ENCODE peak calls at places on chromosome 4, in four cellular contexts. W is upper lobe of right lung, V is neuronal stem cell, X is uterus. S is an unnamed sample. For H3K4me1 and H3K27me3, the result is how much of the 10 kb centered on the place peaks cover.

GRCh38 chr4:169305651-169306050 is 34.9 kb upstream of the SH3RF1 start:
- DNase-seq in V (no peak), X (no peak), W (no peak), S (no peak)

GRCh38 chr4:176794151-176794550 is 1.4 kb upstream of the VEGFC start:
- DNase-seq in X (no peak), W (no peak), V (no peak), S (no peak)

GRCh38 chr4:138912714-138913340 is 102.8 kb upstream of the NOCT start:
- DNase-seq in X (no peak), V (no peak), W (no peak), S (no peak)

GRCh38 chr4:189200346-189200745 is 740.3 kb upstream of the FRG1 start:
- DNase-seq in W (no peak), V (no peak), X (no peak), S (no peak)

GRCh38 chr4:104616401-104616820 is 121.7 kb upstream of the CXXC4 start:
- DNase-seq in W (no peak), V (no peak), X (no peak), S (no peak)

GRCh38 chr4:99876946-99877345 is 17.3 kb downstream of the LAMTOR3 start:
- DNase-seq in W (no peak), X (no peak), V (no peak), S (no peak)

GRCh38 chr4:37928421-37928820 is 31.8 kb upstream of the PTTG2 start:
- DNase-seq in X (no peak), W (no peak), V (no peak), S (no peak)

GRCh38 chr4:117560329-117560728 is 474.0 kb upstream of the NDST3 start:
- DNase-seq in W (no peak), V (no peak), X (no peak), S (no peak)

GRCh38 chr4:40749717-40750460 is at the start of gene NSUN7:
- DNase-seq in X (peak), W (peak), V (peak), S (peak)

GRCh38 chr4:7887415-7887814 is 52.2 kb downstream of the AFAP1 start:
- DNase-seq in X (no peak), V (no peak), W (no peak), S (no peak)
- H3K4me1 ChIP-seq in X (under half), V (under half), W (under half), S (under half)

GRCh38 chr4:42401171-42401570 is 3.9 kb downstream of the SHISA3 start:
- DNase-seq in X (no peak), W (no peak), V (no peak), S (no peak)
- H3K27me3 ChIP-seq in X (under half), W (under half), V (under half), S (under half)

DNA sequence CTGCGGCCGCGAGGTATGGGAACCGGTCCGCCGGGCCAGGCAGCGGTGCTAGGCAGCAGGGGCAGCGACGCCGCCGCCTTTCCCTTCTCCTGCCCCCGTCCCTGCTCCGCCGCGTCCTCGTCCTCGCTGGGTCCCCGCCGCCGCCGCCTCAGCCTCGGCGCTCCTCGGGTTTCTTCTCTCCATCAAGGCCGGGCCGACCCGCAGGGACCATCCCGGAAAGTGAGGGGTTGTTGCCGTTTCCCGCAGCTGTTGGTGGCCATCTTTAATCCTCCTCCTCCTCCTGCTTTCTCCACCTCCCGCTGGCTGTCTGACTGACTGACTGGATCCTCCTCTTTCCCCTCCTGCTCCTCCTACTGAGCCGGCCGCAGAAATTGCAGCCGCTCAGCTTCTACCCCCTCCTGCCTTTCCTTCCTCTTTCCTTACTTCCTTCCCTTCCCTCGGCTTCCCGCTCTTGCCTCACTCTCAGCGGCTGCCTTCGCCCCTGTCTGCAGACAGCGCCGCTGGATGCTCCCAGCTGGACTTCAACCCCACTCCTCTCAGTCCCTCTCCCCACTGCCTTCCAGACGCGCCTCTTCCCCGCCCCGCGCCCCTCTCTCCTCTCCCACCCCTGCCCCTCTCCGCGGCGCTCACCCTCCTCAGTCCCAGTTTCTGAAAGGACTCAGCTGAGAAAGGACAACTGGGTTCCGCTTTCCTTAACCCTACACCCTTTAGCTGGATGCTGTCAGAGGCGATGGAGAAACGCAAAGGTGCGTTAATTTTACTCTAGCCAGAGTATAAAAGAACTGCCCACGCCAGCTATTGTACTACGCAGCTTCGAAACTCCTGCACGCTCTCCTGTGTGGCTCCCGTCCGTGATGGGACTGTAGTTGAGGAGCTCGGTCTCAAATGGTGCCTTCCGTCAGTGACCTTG is at the start of gene WDFY3:
- DNase-seq in V (peak), X (peak), W (peak), S (peak)
- H3K4me1 ChIP-seq in V (under half), X (under half), W (under half), S (under half)

DNA sequence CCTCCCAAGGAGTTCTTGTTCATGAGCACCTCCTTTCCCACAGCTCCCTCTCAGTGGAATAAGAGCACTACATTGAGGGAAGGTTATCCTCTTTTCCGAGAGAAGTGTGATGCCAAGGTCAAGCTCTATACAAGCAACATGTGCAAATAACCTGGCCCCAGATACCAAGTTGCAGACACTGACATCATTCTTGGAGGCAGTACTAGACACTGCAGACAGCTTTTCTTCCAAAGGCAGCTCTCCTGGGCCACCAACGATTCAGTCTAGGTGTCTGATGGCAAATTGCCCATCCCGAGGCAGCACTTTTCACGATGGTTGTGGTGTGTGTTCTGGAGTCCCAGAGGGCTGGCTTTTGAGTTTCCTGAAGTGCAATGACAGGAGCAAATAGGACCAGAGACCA is 384.9 kb downstream of the TLL1 start:
- DNase-seq in X (no peak), W (no peak), V (no peak), S (no peak)
- H3K27me3 ChIP-seq in X (under half), W (under half), V (under half), S (under half)

S was measured in ovary.